ENCODE peak calls at places on chromosome 12, in six cellular contexts. Z is endothelial cell of umbilical vein, Q is cardiac muscle cell, B is PC-9, X is GM23248, M is iPS DF 6.9. A is an unnamed sample. For H3K4me1 and H3K36me3, the result is how much of the 10 kb centered on the place peaks cover.

GRCh38 chr12:32896438-32897275 is at the start of gene PKP2:
- DNase-seq in Z (peak), Q (peak), B (peak), X (peak), M (peak), A (peak)

GRCh38 chr12:74980510-74980909 is 229.1 kb downstream of the KCNC2 start:
- DNase-seq in Z (no peak), Q (peak), B (no peak), X (peak), M (no peak), A (no peak)

GRCh38 chr12:46404225-46404631 is 31.7 kb upstream of the SLC38A2 start:
- DNase-seq in Z (peak), Q (no peak), B (no peak), X (peak), M (no peak), A (no peak)

GRCh38 chr12:112107728-112108447 is 695 bp downstream of the NAA25 start:
- DNase-seq in Z (peak), Q (peak), B (no peak), X (peak), M (no peak), A (peak)

GRCh38 chr12:39417916-39418315 is 25.0 kb downstream of the KIF21A start:
- DNase-seq in Z (no peak), Q (no peak), B (no peak), X (no peak), M (no peak), A (peak)

GRCh38 chr12:34290191-34290995 is 268.1 kb downstream of the ALG10 start:
- DNase-seq in Z (no peak), Q (no peak), B (no peak), X (no peak), M (no peak), A (no peak)

GRCh38 chr12:92574046-92574783 is 128.6 kb upstream of the PLEKHG7 start:
- DNase-seq in Z (peak), Q (peak), B (no peak), X (peak), M (no peak), A (no peak)

GRCh38 chr12:114396869-114397719 is 8.8 kb downstream of the TBX5 start:
- DNase-seq in Z (no peak), Q (no peak), B (no peak), X (peak), M (no peak), A (no peak)

GRCh38 chr12:85278598-85279448 is 1.2 kb upstream of the ALX1 start:
- DNase-seq in Z (no peak), Q (no peak), B (no peak), X (no peak), M (no peak), A (no peak)

DNA sequence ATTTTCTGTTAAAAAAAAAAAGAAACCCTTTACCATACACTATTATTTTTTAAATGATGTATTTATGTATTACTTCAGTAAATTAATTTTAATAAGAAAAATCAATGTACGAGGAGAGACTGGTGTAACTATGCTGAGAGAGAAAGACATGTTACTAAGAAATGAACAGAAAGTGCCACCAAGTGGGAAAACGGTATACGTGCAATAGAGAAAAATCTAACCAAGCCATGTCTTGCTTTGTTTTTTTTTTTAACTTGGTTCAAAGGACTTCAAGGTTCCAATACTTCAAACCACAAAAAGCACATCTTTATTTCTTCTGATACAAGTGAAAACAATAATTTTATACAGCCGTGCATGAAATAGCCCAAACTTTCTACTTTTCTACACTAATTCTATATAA is 22.9 kb downstream of the NDUFA12 start:
- DNase-seq in Z (peak), Q (no peak), B (no peak), X (peak), M (no peak), A (no peak)
- H3K4me1 ChIP-seq in Z (under half), Q (under half), B (under half), X (under half), M (under half), A (under half)

DNA sequence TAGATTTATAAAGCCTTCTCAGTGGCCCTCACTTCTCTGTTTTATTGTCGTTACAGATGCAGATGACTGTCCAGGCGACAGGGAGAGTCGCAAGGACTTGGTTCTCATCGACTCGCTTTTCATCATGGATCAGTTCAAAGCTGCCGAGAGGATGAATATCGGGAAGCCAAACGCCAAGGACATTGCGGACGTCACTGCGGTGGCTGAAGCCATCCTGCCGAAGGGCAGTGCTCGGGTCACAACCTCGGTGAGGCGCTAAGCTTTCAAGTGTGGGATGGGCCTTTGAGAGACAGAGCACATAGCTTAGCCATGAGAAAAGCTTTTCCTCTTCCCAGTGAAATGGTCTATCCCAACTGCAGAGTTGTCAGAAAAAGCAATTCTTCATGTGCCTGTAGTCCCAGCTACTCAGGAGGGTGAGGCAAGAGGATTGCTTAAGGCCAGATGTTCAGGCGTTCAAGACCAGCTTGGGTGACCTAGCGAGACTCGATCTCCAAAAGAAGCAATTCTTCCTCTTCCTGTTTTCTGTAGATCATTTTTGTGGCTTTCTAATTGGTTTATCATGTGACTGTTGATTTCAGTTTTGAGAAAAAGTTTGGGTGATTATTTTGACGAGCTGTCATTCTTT is 56.4 kb downstream of the EP400 start:
- DNase-seq in Z (no peak), Q (no peak), B (no peak), X (no peak), M (no peak), A (no peak)
- H3K36me3 ChIP-seq in Z (under half), Q (under half), B (under half), X (under half), M (under half), A (under half)

DNA sequence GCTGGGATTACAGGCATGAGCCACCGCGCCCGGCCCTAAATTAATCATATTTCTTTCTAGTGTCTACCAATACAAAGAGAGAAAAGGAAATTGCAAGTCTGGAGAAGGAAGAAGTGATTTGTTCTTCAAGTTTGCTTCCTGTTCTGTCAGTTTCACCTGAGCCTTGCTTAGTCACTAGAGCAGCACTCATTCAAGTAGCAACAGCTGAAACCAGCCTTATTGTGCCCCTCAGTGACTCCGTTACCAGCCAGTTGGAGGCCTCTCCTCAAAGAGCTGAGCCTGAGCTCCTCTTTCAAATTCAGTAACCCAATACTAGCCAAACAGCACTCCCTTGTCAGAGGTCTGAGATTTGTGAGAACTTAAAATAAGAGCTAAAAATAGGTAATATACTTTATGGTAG is 17.4 kb downstream of the PAWR start:
- DNase-seq in Z (no peak), Q (no peak), B (peak), X (no peak), M (no peak), A (no peak)
- H3K4me1 ChIP-seq in Z (under half), Q (under half), B (under half), X (under half), M (under half), A (under half)

GRCh38 chr12:14443531-14443930 is 78.0 kb downstream of the ATF7IP start:
- DNase-seq in Z (peak), Q (no peak), B (no peak), X (peak), M (no peak), A (no peak)

DNA sequence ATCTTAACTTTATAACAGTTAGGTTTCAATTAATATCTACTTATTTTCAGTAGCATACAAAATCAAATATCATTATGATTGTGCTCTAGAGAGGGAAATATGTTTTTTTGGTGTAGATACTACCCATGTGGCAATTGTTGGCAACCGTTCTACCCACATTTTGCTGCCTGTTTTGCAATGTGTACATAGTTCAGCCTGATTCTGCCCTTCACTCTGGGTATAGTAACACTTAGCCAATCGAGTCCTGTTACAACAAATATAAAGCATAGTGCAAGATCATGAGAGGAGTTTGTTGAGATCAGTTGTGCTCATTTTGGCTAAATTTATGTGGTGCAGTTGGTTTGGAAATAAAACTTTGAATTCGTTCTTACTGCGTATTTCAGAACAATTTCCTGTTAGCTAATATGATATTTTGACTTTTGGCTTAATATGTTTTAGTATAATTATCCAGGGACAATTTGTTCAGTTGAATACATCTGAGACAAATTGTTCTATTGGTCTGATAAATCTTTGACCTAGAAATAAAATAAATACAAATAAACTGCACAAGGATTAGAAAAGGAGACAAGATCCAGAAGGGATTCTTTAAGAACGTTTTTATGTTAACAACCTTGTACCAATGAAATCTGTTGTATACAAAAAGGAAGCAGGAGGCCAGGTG is 76.9 kb downstream of the ATF7IP start:
- DNase-seq in Z (no peak), Q (no peak), B (no peak), X (peak), M (no peak), A (no peak)
- H3K36me3 ChIP-seq in Z (under half), Q (under half), B (under half), X (under half), M (under half), A (under half)

GRCh38 chr12:124511259-124511985 is 56.0 kb downstream of the NCOR2 start:
- DNase-seq in Z (no peak), Q (no peak), B (no peak), X (no peak), M (no peak), A (no peak)
- H3K4me1 ChIP-seq in Z (under half), Q (half or more), B (half or more), X (under half), M (under half), A (half or more)

GRCh38 chr12:120190386-120190785 is 4.1 kb downstream of the GCN1 start:
- DNase-seq in Z (no peak), Q (no peak), B (no peak), X (no peak), M (no peak), A (no peak)
- H3K36me3 ChIP-seq in Z (under half), Q (under half), B (under half), X (under half), M (under half), A (under half)

GRCh38 chr12:104701301-104701700 is 244.6 kb downstream of the CHST11 start:
- DNase-seq in Z (no peak), Q (no peak), B (no peak), X (no peak), M (no peak), A (no peak)

GRCh38 chr12:104702565-104703139 is 245.9 kb downstream of the CHST11 start:
- DNase-seq in Z (no peak), Q (no peak), B (no peak), X (peak), M (no peak), A (peak)

GRCh38 chr12:104701756-104702155 is 245.0 kb downstream of the CHST11 start:
- DNase-seq in Z (no peak), Q (peak), B (no peak), X (no peak), M (no peak), A (peak)

GRCh38 chr12:104703372-104703771 is 246.6 kb downstream of the CHST11 start:
- DNase-seq in Z (no peak), Q (no peak), B (no peak), X (no peak), M (no peak), A (no peak)

GRCh38 chr12:104704224-104704623 is 247.5 kb downstream of the CHST11 start:
- DNase-seq in Z (no peak), Q (no peak), B (no peak), X (no peak), M (no peak), A (no peak)
- H3K4me1 ChIP-seq in Z (under half), Q (under half), B (under half), X (under half), M (under half), A (under half)

GRCh38 chr12:50720501-50720900 is 43.4 kb upstream of the ATF1 start:
- DNase-seq in Z (no peak), Q (no peak), B (no peak), X (no peak), M (no peak), A (no peak)
- H3K36me3 ChIP-seq in Z (under half), Q (half or more), B (under half), X (under half), M (under half), A (under half)

DNA sequence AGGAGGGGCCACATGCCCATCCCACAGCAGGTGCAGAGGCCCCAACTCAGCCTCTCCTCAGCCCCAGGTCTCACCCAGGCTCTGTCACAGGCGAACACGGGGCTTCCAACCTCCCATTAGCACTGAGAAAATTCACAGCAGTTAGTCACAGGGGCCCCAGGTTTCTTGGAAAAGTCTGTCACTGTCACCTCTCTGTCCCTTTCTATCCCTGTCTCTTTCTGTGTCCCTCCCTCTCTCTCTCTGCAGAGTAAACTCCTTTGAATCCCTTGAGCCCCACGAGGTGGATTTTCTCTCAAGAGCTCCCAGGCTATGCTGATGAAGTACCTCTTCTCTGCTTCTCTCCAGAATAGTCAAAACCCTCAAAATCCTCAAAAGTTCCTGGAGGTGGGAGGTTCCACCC is 14.0 kb upstream of the ENDOU start:
- DNase-seq in Z (no peak), Q (no peak), B (no peak), X (no peak), M (no peak), A (no peak)
- H3K4me1 ChIP-seq in Z (under half), Q (under half), B (under half), X (under half), M (under half), A (half or more)

DNA sequence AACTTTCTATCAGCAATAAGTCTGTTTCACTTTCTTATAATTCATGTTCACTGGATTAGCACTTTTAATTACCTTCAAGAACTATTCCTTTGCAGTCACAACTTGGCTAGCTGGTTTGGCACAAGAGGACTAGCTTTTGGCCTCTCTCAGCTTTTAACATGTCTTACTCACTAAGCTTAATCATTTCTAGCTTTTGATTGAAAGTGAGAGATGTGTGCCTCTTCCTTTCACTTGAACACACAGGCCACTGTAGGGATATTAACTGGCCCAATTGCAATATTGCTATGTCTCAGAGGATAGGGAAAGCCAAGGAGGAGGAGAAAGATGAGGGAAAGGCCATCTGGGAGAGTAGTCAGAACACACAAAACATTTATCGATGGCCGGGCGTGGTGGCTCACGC is 92.7 kb downstream of the PRICKLE1 start:
- DNase-seq in Z (no peak), Q (no peak), B (no peak), X (no peak), M (no peak), A (no peak)
- H3K36me3 ChIP-seq in Z (under half), Q (under half), B (under half), X (under half), M (under half), A (under half)

A was measured in thyroid gland.